ENCODE peak calls at places on chromosomes 1 and 21, in ten cellular contexts. A, N, E, F, X, Z, G, W, R and U are unnamed samples.

GRCh38 chr1:51950701-51951100 is 39.8 kb downstream of the RAB3B start:
- DNase-seq in W (peak; percentile 56), E (no peak), R (no peak), G (no peak), Z (peak; percentile 29), N (no peak), F (no peak), A (no peak), X (no peak), U (no peak)

GRCh38 chr1:87512431-87512830 is 183.8 kb downstream of the LMO4 start:
- DNase-seq in N (peak; percentile 6), G (no peak), X (no peak), Z (no peak), E (no peak), F (no peak), W (no peak), R (no peak), A (no peak), U (no peak)

GRCh38 chr1:41319803-41320711 is 41.2 kb upstream of the FOXO6 start:
- DNase-seq in E (no peak), R (no peak), N (no peak), G (no peak), F (no peak), X (no peak), Z (no peak), A (no peak), W (no peak), U (no peak)

GRCh38 chr1:206128192-206128591 is 11.0 kb upstream of the AVPR1B start:
- DNase-seq in W (no peak), E (no peak), Z (no peak), N (peak; percentile 3), A (no peak), G (no peak), X (no peak), R (no peak), F (no peak), U (peak; percentile 76)

GRCh38 chr1:40784141-40784770 is 669 bp downstream of the KCNQ4 start:
- DNase-seq in E (no peak), R (peak; percentile 32), Z (no peak), W (no peak), G (no peak), X (no peak), A (peak; percentile 58), F (no peak), N (no peak), U (no peak)

GRCh38 chr1:54275349-54275748 is 75.4 kb downstream of the MRPL37 start:
- DNase-seq in G (no peak), E (no peak), Z (peak; percentile 72), A (no peak), R (no peak), W (peak; percentile 43), F (no peak), X (no peak), N (no peak), U (peak; percentile 68)

GRCh38 chr1:35500439-35500838 is 56.8 kb downstream of the KIAA0319L start:
- DNase-seq in A (no peak), W (no peak), E (no peak), N (no peak), G (no peak), Z (no peak), F (no peak), R (no peak), X (no peak), U (no peak)

GRCh38 chr1:73033637-73034036 is 751.3 kb upstream of the NEGR1 start:
- DNase-seq in E (no peak), A (no peak), G (no peak), X (no peak), N (no peak), F (no peak), Z (no peak), R (no peak), W (no peak), U (no peak)

GRCh38 chr21:44552136-44552535 is 831 bp upstream of the KRTAP10-2 start:
- DNase-seq in N (no peak), W (no peak), X (no peak), Z (no peak), R (no peak), A (no peak), E (no peak), F (no peak), G (no peak), U (no peak)

GRCh38 chr1:53754484-53755312 is 15.7 kb upstream of the GLIS1 start:
- DNase-seq in X (no peak), G (no peak), N (peak; percentile 71), W (peak; percentile 85), A (peak; percentile 58), F (no peak), R (peak; percentile 71), Z (peak; percentile 80), E (no peak), U (peak; percentile 69)